ENCODE peak calls at places on chromosomes 12 and 14, in four cellular contexts. One of them, this sample, is unnamed.

GRCh38 chr12:91326043-91327027 is 143.7 kb upstream of the DCN start:
- DNase-seq in left ventricle myocardium inferior: no peak
- DNase-seq in heart right ventricle: no peak
- DNase-seq in cardiac muscle cell: peak; percentile 63
- DNase-seq in this sample: peak; percentile 1

GRCh38 chr12:107091989-107092641 is 1.2 kb downstream of the CRY1 start:
- DNase-seq in left ventricle myocardium inferior: no peak
- DNase-seq in heart right ventricle: no peak
- DNase-seq in cardiac muscle cell: peak; percentile 82
- DNase-seq in this sample: peak; percentile 12

GRCh38 chr12:43287991-43288390 is 264.0 kb downstream of the ADAMTS20 start:
- DNase-seq in left ventricle myocardium inferior: no peak
- DNase-seq in heart right ventricle: no peak
- DNase-seq in cardiac muscle cell: peak; percentile 43
- DNase-seq in this sample: no peak

GRCh38 chr14:106838991-106839769 is 1312.8 kb downstream of the TMEM121 start:
- DNase-seq in left ventricle myocardium inferior: no peak
- DNase-seq in heart right ventricle: no peak
- DNase-seq in cardiac muscle cell: no peak
- DNase-seq in this sample: no peak

GRCh38 chr12:85588221-85588620 is 248.0 kb downstream of the RASSF9 start:
- DNase-seq in left ventricle myocardium inferior: no peak
- DNase-seq in heart right ventricle: no peak
- DNase-seq in cardiac muscle cell: no peak
- DNase-seq in this sample: no peak

GRCh38 chr14:92938235-92938875 is 15.4 kb downstream of the CHGA start:
- DNase-seq in left ventricle myocardium inferior: no peak
- DNase-seq in heart right ventricle: no peak
- DNase-seq in cardiac muscle cell: no peak
- DNase-seq in this sample: no peak

GRCh38 chr12:604956-605355 is 58.3 kb downstream of the NINJ2 start:
- DNase-seq in left ventricle myocardium inferior: no peak
- DNase-seq in heart right ventricle: no peak
- DNase-seq in cardiac muscle cell: peak; percentile 21
- DNase-seq in this sample: no peak

GRCh38 chr14:44833376-44833775 is 128.4 kb downstream of the KLHL28 start:
- DNase-seq in left ventricle myocardium inferior: no peak
- DNase-seq in heart right ventricle: no peak
- DNase-seq in cardiac muscle cell: no peak
- DNase-seq in this sample: no peak

GRCh38 chr14:56273151-56273550 is 154.9 kb downstream of the PELI2 start:
- DNase-seq in left ventricle myocardium inferior: no peak
- DNase-seq in heart right ventricle: no peak
- DNase-seq in cardiac muscle cell: no peak
- DNase-seq in this sample: no peak

GRCh38 chr14:105283028-105283427 is 17.8 kb downstream of the BRF1 start:
- DNase-seq in left ventricle myocardium inferior: no peak
- DNase-seq in heart right ventricle: no peak
- DNase-seq in cardiac muscle cell: no peak
- DNase-seq in this sample: no peak

GRCh38 chr14:36028218-36028617 is 148.3 kb downstream of the PTCSC3 start:
- DNase-seq in left ventricle myocardium inferior: no peak
- DNase-seq in heart right ventricle: no peak
- DNase-seq in cardiac muscle cell: no peak
- DNase-seq in this sample: no peak

GRCh38 chr12:49098035-49098451 is 3.4 kb upstream of the DHH start:
- DNase-seq in left ventricle myocardium inferior: peak; percentile 25
- DNase-seq in heart right ventricle: no peak
- DNase-seq in cardiac muscle cell: peak; percentile 69
- DNase-seq in this sample: peak; percentile 59

GRCh38 chr12:119894916-119895315 is 17.8 kb upstream of the CIT start:
- DNase-seq in left ventricle myocardium inferior: no peak
- DNase-seq in heart right ventricle: no peak
- DNase-seq in cardiac muscle cell: no peak
- DNase-seq in this sample: no peak

GRCh38 chr12:83527700-83528281 is 841.1 kb downstream of the TMTC2 start:
- DNase-seq in left ventricle myocardium inferior: no peak
- DNase-seq in heart right ventricle: no peak
- DNase-seq in cardiac muscle cell: peak; percentile 45
- DNase-seq in this sample: no peak

GRCh38 chr14:86168376-86168775 is 638.4 kb downstream of the FLRT2 start:
- DNase-seq in left ventricle myocardium inferior: no peak
- DNase-seq in heart right ventricle: no peak
- DNase-seq in cardiac muscle cell: no peak
- DNase-seq in this sample: no peak

GRCh38 chr14:92556255-92556741 is 42.7 kb downstream of the RIN3 start:
- DNase-seq in left ventricle myocardium inferior: no peak
- DNase-seq in heart right ventricle: no peak
- DNase-seq in cardiac muscle cell: no peak
- DNase-seq in this sample: no peak

GRCh38 chr12:88182431-88182830 is 40.3 kb downstream of the TMTC3 start:
- DNase-seq in left ventricle myocardium inferior: no peak
- DNase-seq in heart right ventricle: no peak
- DNase-seq in cardiac muscle cell: no peak
- DNase-seq in this sample: no peak

GRCh38 chr14:63752449-63753169 is 24.7 kb upstream of the SGPP1 start:
- DNase-seq in left ventricle myocardium inferior: no peak
- DNase-seq in heart right ventricle: no peak
- DNase-seq in cardiac muscle cell: no peak
- DNase-seq in this sample: no peak

GRCh38 chr12:120093592-120094355 is 22.8 kb downstream of the RAB35 start:
- DNase-seq in left ventricle myocardium inferior: no peak
- DNase-seq in heart right ventricle: no peak
- DNase-seq in cardiac muscle cell: peak; percentile 79
- DNase-seq in this sample: no peak

GRCh38 chr14:22886500-22887259 is 3.7 kb downstream of the REM2 start:
- DNase-seq in left ventricle myocardium inferior: peak; percentile 71
- DNase-seq in heart right ventricle: peak; percentile 77
- DNase-seq in cardiac muscle cell: peak; percentile 78
- DNase-seq in this sample: peak; percentile 80

GRCh38 chr14:22448905-22449611 is 140.0 kb downstream of the DAD1 start:
- DNase-seq in left ventricle myocardium inferior: no peak
- DNase-seq in heart right ventricle: no peak
- DNase-seq in cardiac muscle cell: no peak
- DNase-seq in this sample: no peak

GRCh38 chr12:72570601-72571000 is 298.4 kb downstream of the TRHDE start:
- DNase-seq in left ventricle myocardium inferior: no peak
- DNase-seq in heart right ventricle: no peak
- DNase-seq in cardiac muscle cell: peak; percentile 51
- DNase-seq in this sample: no peak

GRCh38 chr14:92553456-92553855 is 39.9 kb downstream of the RIN3 start:
- DNase-seq in left ventricle myocardium inferior: no peak
- DNase-seq in heart right ventricle: no peak
- DNase-seq in cardiac muscle cell: peak; percentile 24
- DNase-seq in this sample: no peak

GRCh38 chr12:18966927-18967326 is 162.6 kb upstream of the PLEKHA5 start:
- DNase-seq in left ventricle myocardium inferior: no peak
- DNase-seq in heart right ventricle: no peak
- DNase-seq in cardiac muscle cell: no peak
- DNase-seq in this sample: no peak

GRCh38 chr12:27105746-27106536 is 23.6 kb upstream of the C12orf71 start:
- DNase-seq in left ventricle myocardium inferior: no peak
- DNase-seq in heart right ventricle: no peak
- DNase-seq in cardiac muscle cell: no peak
- DNase-seq in this sample: no peak

GRCh38 chr12:127964717-127965116 is 302.3 kb upstream of the TMEM132C start:
- DNase-seq in left ventricle myocardium inferior: no peak
- DNase-seq in heart right ventricle: no peak
- DNase-seq in cardiac muscle cell: no peak
- DNase-seq in this sample: no peak

GRCh38 chr12:86647800-86648199 is 391.6 kb upstream of the MGAT4C start:
- DNase-seq in left ventricle myocardium inferior: no peak
- DNase-seq in heart right ventricle: no peak
- DNase-seq in cardiac muscle cell: no peak
- DNase-seq in this sample: no peak

GRCh38 chr14:103828315-103828967 is 18.9 kb downstream of the PPP1R13B start:
- DNase-seq in left ventricle myocardium inferior: peak; percentile 29
- DNase-seq in heart right ventricle: no peak
- DNase-seq in cardiac muscle cell: no peak
- DNase-seq in this sample: no peak

GRCh38 chr12:120914794-120915193 is 10.6 kb upstream of the SPPL3 start:
- DNase-seq in left ventricle myocardium inferior: no peak
- DNase-seq in heart right ventricle: no peak
- DNase-seq in cardiac muscle cell: no peak
- DNase-seq in this sample: no peak

GRCh38 chr12:9039397-9039977 is 50.1 kb downstream of the KLRG1 start:
- DNase-seq in left ventricle myocardium inferior: no peak
- DNase-seq in heart right ventricle: no peak
- DNase-seq in cardiac muscle cell: peak; percentile 60
- DNase-seq in this sample: no peak

GRCh38 chr12:54021006-54021405 is 7.2 kb upstream of the HOXC6 start:
- DNase-seq in left ventricle myocardium inferior: no peak
- DNase-seq in heart right ventricle: no peak
- DNase-seq in cardiac muscle cell: no peak
- DNase-seq in this sample: no peak

GRCh38 chr12:69566603-69567002 is 18.7 kb upstream of the CCT2 start:
- DNase-seq in left ventricle myocardium inferior: no peak
- DNase-seq in heart right ventricle: no peak
- DNase-seq in cardiac muscle cell: no peak
- DNase-seq in this sample: no peak

GRCh38 chr12:2764398-2764797 is 30.4 kb upstream of the FKBP4 start:
- DNase-seq in left ventricle myocardium inferior: no peak
- DNase-seq in heart right ventricle: no peak
- DNase-seq in cardiac muscle cell: no peak
- DNase-seq in this sample: no peak

GRCh38 chr12:104790296-104791125 is 167.6 kb downstream of the SLC41A2 start:
- DNase-seq in left ventricle myocardium inferior: peak; percentile 47
- DNase-seq in heart right ventricle: peak; percentile 56
- DNase-seq in cardiac muscle cell: peak; percentile 52
- DNase-seq in this sample: peak; percentile 39

GRCh38 chr12:11321980-11322379 is 11.7 kb upstream of the PRB4 start:
- DNase-seq in left ventricle myocardium inferior: no peak
- DNase-seq in heart right ventricle: no peak
- DNase-seq in cardiac muscle cell: peak; percentile 1
- DNase-seq in this sample: no peak

GRCh38 chr12:57058454-57058853 is 8.5 kb upstream of the MYO1A start:
- DNase-seq in left ventricle myocardium inferior: no peak
- DNase-seq in heart right ventricle: no peak
- DNase-seq in cardiac muscle cell: no peak
- DNase-seq in this sample: no peak
- H3K27ac ChIP-seq in left ventricle myocardium inferior: no peak overlapping the region
- H3K27ac ChIP-seq in heart right ventricle: no peak overlapping the region
- H3K27ac ChIP-seq in cardiac muscle cell: no peak overlapping the region
- H3K27ac ChIP-seq in this sample: no peak overlapping the region

GRCh38 chr14:77409131-77409533 is 14.2 kb downstream of the NOXRED1 start:
- DNase-seq in left ventricle myocardium inferior: no peak
- DNase-seq in heart right ventricle: no peak
- DNase-seq in cardiac muscle cell: peak; percentile 12
- DNase-seq in this sample: no peak
- TF ChIP-seq CTCF in left ventricle myocardium inferior: peak; percentile 20
- TF ChIP-seq CTCF in heart right ventricle: no peak
- TF ChIP-seq CTCF in cardiac muscle cell: no peak
- TF ChIP-seq CTCF in this sample: no peak

GRCh38 chr12:23169012-23170003 is 544.3 kb downstream of the ETNK1 start:
- DNase-seq in left ventricle myocardium inferior: no peak
- DNase-seq in heart right ventricle: no peak
- DNase-seq in cardiac muscle cell: no peak
- DNase-seq in this sample: no peak

DNA sequence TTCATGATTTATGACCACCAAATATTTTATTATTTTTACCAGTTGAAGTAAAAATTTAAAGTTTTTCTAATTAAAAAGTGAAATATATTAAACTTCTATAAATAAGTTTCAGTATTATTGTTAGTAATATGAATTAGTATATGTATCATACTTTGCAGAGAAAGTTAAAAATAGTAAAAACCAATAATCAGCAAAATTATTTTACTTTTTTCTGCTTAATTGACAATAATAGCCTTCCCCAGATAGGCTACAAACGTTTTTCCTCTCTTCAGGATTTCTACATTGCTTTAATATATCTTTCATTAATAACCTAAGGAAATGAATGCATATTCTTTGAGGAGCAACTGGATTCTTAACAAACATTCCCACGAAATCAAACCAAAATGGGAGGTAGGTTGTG is 543.5 kb downstream of the ETNK1 start:
- DNase-seq in left ventricle myocardium inferior: no peak
- DNase-seq in heart right ventricle: no peak
- DNase-seq in cardiac muscle cell: no peak
- DNase-seq in this sample: no peak
- H3K9me3 ChIP-seq in left ventricle myocardium inferior: peaks cover 6% of the 10 kb centered on the region
- H3K9me3 ChIP-seq in heart right ventricle: no peaks in the 10 kb centered on the region
- H3K9me3 ChIP-seq in cardiac muscle cell: no peaks in the 10 kb centered on the region
- H3K9me3 ChIP-seq in this sample: no peaks in the 10 kb centered on the region

GRCh38 chr12:55755246-55755645 is 12.3 kb downstream of the GDF11 start:
- DNase-seq in left ventricle myocardium inferior: no peak
- DNase-seq in heart right ventricle: no peak
- DNase-seq in cardiac muscle cell: no peak
- DNase-seq in this sample: no peak
- H3K27ac ChIP-seq in left ventricle myocardium inferior: no peak overlapping the region
- H3K27ac ChIP-seq in heart right ventricle: no peak overlapping the region
- H3K27ac ChIP-seq in cardiac muscle cell: peak overlapping the region; percentile 67
- H3K27ac ChIP-seq in this sample: no peak overlapping the region

GRCh38 chr14:59631237-59631636 is 54.6 kb upstream of the CCDC175 start:
- DNase-seq in left ventricle myocardium inferior: no peak
- DNase-seq in heart right ventricle: no peak
- DNase-seq in cardiac muscle cell: no peak
- DNase-seq in this sample: no peak
- TF ChIP-seq CTCF in left ventricle myocardium inferior: no peak
- TF ChIP-seq CTCF in heart right ventricle: no peak
- TF ChIP-seq CTCF in cardiac muscle cell: peak; percentile 13
- TF ChIP-seq CTCF in this sample: no peak

DNA sequence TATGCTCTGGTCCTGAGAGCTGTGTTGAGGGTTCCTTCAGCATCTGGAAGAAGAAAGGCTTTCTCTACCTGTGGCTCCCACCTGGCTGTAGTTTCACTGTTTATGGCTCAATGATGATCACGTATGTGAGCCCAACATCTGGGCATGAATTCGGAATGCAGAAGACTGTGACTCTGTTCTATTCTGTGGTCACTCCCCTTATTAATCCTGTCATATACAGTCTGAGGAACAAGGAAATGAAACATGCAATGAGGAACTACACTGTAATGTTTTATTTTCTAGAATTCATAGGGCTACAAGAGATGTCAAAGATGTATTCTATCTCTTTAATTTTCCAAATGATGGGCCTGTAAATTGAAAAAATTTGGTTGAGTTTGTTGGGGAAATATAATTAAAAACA is 10.8 kb upstream of the OR11G2 start:
- DNase-seq in left ventricle myocardium inferior: no peak
- DNase-seq in heart right ventricle: no peak
- DNase-seq in cardiac muscle cell: no peak
- DNase-seq in this sample: no peak
- H3K9me3 ChIP-seq in left ventricle myocardium inferior: no peaks in the 10 kb centered on the region
- H3K9me3 ChIP-seq in heart right ventricle: no peaks in the 10 kb centered on the region
- H3K9me3 ChIP-seq in cardiac muscle cell: no peaks in the 10 kb centered on the region
- H3K9me3 ChIP-seq in this sample: no peaks in the 10 kb centered on the region

GRCh38 chr14:69008411-69008810 is 29.3 kb upstream of the ACTN1 start:
- DNase-seq in left ventricle myocardium inferior: no peak
- DNase-seq in heart right ventricle: no peak
- DNase-seq in cardiac muscle cell: peak; percentile 23
- DNase-seq in this sample: no peak
- H3K27ac ChIP-seq in left ventricle myocardium inferior: no peak overlapping the region
- H3K27ac ChIP-seq in heart right ventricle: peak overlapping the region; percentile 28
- H3K27ac ChIP-seq in cardiac muscle cell: peak overlapping the region; percentile 69
- H3K27ac ChIP-seq in this sample: no peak overlapping the region